ENCODE peak calls at places on chromosomes 13 and 19, in five cellular contexts. One of them, this sample, is unnamed.

GRCh38 chr13:47069133-47069532 is 172.3 kb upstream of the HTR2A start:
- DNase-seq in CD14-positive monocyte: no peak
- DNase-seq in AG09319: no peak
- DNase-seq in RWPE1: no peak
- DNase-seq in PC-3: no peak
- DNase-seq in this sample: no peak

GRCh38 chr13:53788286-53788685 is 759.7 kb downstream of the OLFM4 start:
- DNase-seq in CD14-positive monocyte: no peak
- DNase-seq in AG09319: no peak
- DNase-seq in RWPE1: no peak
- DNase-seq in PC-3: no peak
- DNase-seq in this sample: no peak

GRCh38 chr19:17496337-17496997 is 15.0 kb upstream of the PGLS start:
- DNase-seq in CD14-positive monocyte: peak; percentile 80
- DNase-seq in AG09319: no peak
- DNase-seq in RWPE1: peak; percentile 66
- DNase-seq in PC-3: peak; percentile 84
- DNase-seq in this sample: peak; percentile 67

GRCh38 chr19:32662186-32662585 is 12.8 kb downstream of the ANKRD27 start:
- DNase-seq in CD14-positive monocyte: peak; percentile 58
- DNase-seq in AG09319: no peak
- DNase-seq in RWPE1: no peak
- DNase-seq in PC-3: no peak
- DNase-seq in this sample: no peak

GRCh38 chr13:49652691-49653305 is 24.5 kb downstream of the ARL11 start:
- DNase-seq in CD14-positive monocyte: no peak
- DNase-seq in AG09319: no peak
- DNase-seq in RWPE1: peak; percentile 55
- DNase-seq in PC-3: peak; percentile 63
- DNase-seq in this sample: no peak

GRCh38 chr19:30968841-30969399 is 380.3 kb downstream of the TSHZ3 start:
- DNase-seq in CD14-positive monocyte: no peak
- DNase-seq in AG09319: no peak
- DNase-seq in RWPE1: no peak
- DNase-seq in PC-3: no peak
- DNase-seq in this sample: no peak

GRCh38 chr13:36549771-36550170 is 117.5 kb downstream of the CCNA1 start:
- DNase-seq in CD14-positive monocyte: no peak
- DNase-seq in AG09319: no peak
- DNase-seq in RWPE1: no peak
- DNase-seq in PC-3: no peak
- DNase-seq in this sample: no peak

GRCh38 chr19:47229674-47230121 is 1.3 kb downstream of the BBC3 start:
- DNase-seq in CD14-positive monocyte: no peak
- DNase-seq in AG09319: no peak
- DNase-seq in RWPE1: no peak
- DNase-seq in PC-3: peak; percentile 22
- DNase-seq in this sample: no peak

GRCh38 chr13:49046002-49046401 is 70.3 kb downstream of the FNDC3A start:
- DNase-seq in CD14-positive monocyte: no peak
- DNase-seq in AG09319: peak; percentile 52
- DNase-seq in RWPE1: no peak
- DNase-seq in PC-3: no peak
- DNase-seq in this sample: no peak

GRCh38 chr19:6801397-6802086 is 29.0 kb downstream of the VAV1 start:
- DNase-seq in CD14-positive monocyte: peak; percentile 93
- DNase-seq in AG09319: no peak
- DNase-seq in RWPE1: peak; percentile 20
- DNase-seq in PC-3: peak; percentile 72
- DNase-seq in this sample: no peak

GRCh38 chr13:98293103-98293502 is 116.0 kb upstream of the RNF113B start:
- DNase-seq in CD14-positive monocyte: no peak
- DNase-seq in AG09319: no peak
- DNase-seq in RWPE1: no peak
- DNase-seq in PC-3: peak; percentile 9
- DNase-seq in this sample: no peak

GRCh38 chr13:95168191-95168590 is 133.1 kb downstream of the ABCC4 start:
- DNase-seq in CD14-positive monocyte: no peak
- DNase-seq in AG09319: no peak
- DNase-seq in RWPE1: no peak
- DNase-seq in PC-3: no peak
- DNase-seq in this sample: no peak

GRCh38 chr13:43077906-43078305 is 54.5 kb downstream of the DNAJC15 start:
- DNase-seq in CD14-positive monocyte: no peak
- DNase-seq in AG09319: no peak
- DNase-seq in RWPE1: no peak
- DNase-seq in PC-3: no peak
- DNase-seq in this sample: no peak

GRCh38 chr19:43839139-43839538 is 12.0 kb downstream of the ZNF283 start:
- DNase-seq in CD14-positive monocyte: no peak
- DNase-seq in AG09319: no peak
- DNase-seq in RWPE1: no peak
- DNase-seq in PC-3: no peak
- DNase-seq in this sample: no peak

GRCh38 chr13:30776661-30777060 is 41.3 kb downstream of the ALOX5AP start:
- DNase-seq in CD14-positive monocyte: no peak
- DNase-seq in AG09319: no peak
- DNase-seq in RWPE1: no peak
- DNase-seq in PC-3: no peak
- DNase-seq in this sample: no peak

GRCh38 chr13:32790731-32791130 is 204.5 kb downstream of the PDS5B start:
- DNase-seq in CD14-positive monocyte: no peak
- DNase-seq in AG09319: no peak
- DNase-seq in RWPE1: no peak
- DNase-seq in PC-3: peak; percentile 7
- DNase-seq in this sample: no peak

GRCh38 chr13:26475176-26476110 is 82.0 kb upstream of the WASF3 start:
- DNase-seq in CD14-positive monocyte: no peak
- DNase-seq in AG09319: no peak
- DNase-seq in RWPE1: no peak
- DNase-seq in PC-3: no peak
- DNase-seq in this sample: no peak

GRCh38 chr19:6728346-6728745 is 7.9 kb upstream of the C3 start:
- DNase-seq in CD14-positive monocyte: peak; percentile 76
- DNase-seq in AG09319: no peak
- DNase-seq in RWPE1: no peak
- DNase-seq in PC-3: no peak
- DNase-seq in this sample: no peak

GRCh38 chr19:30225615-30226463 is 146.3 kb upstream of the ZNF536 start:
- DNase-seq in CD14-positive monocyte: no peak
- DNase-seq in AG09319: no peak
- DNase-seq in RWPE1: no peak
- DNase-seq in PC-3: no peak
- DNase-seq in this sample: no peak

GRCh38 chr13:112053167-112053743 is 13.7 kb upstream of the SOX1 start:
- DNase-seq in CD14-positive monocyte: no peak
- DNase-seq in AG09319: no peak
- DNase-seq in RWPE1: no peak
- DNase-seq in PC-3: no peak
- DNase-seq in this sample: no peak

GRCh38 chr13:105410602-105411001 is 1124.9 kb downstream of the EFNB2 start:
- DNase-seq in CD14-positive monocyte: no peak
- DNase-seq in AG09319: no peak
- DNase-seq in RWPE1: no peak
- DNase-seq in PC-3: peak; percentile 33
- DNase-seq in this sample: peak; percentile 31

GRCh38 chr19:10565028-10565566 is 713 bp downstream of the KRI1 start:
- DNase-seq in CD14-positive monocyte: no peak
- DNase-seq in AG09319: no peak
- DNase-seq in RWPE1: peak; percentile 66
- DNase-seq in PC-3: peak; percentile 35
- DNase-seq in this sample: no peak

GRCh38 chr13:31385534-31385933 is 185.8 kb downstream of the B3GLCT start:
- DNase-seq in CD14-positive monocyte: no peak
- DNase-seq in AG09319: no peak
- DNase-seq in RWPE1: no peak
- DNase-seq in PC-3: peak; percentile 16
- DNase-seq in this sample: no peak

DNA sequence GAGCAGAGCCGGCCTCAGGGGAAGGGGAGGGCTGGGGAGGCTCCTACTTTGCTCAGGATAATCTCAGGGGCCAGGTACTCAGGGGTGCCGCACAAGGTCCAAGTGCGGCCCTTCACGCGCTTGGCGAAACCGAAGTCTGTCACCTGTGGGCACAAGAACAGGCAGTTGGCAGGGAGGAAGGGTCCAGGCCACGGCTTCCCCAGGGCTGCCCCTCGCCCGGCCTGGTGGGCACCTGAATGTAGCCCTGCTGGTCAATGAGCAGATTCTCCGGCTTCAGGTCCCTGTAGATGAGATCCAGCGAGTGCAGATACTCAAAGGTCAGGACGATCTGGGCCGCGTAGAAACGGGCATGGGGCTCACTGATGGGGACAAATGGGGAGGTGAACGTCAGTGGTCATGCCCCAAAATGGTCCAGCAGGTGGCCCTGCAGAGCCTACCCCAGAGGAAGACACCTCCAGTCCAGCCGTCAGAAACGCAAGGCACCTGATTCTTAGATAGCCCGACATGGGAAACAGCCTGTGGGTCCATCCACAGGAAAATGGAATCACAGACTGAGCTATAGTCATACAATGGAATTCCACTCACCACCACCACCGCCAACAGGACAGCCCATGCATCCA is 7.1 kb upstream of the SAMD1 start:
- DNase-seq in CD14-positive monocyte: no peak
- DNase-seq in AG09319: no peak
- DNase-seq in RWPE1: no peak
- DNase-seq in PC-3: no peak
- DNase-seq in this sample: no peak
- TF ChIP-seq CTCF in CD14-positive monocyte: peak; percentile 29
- TF ChIP-seq CTCF in AG09319: no peak
- TF ChIP-seq CTCF in RWPE1: peak; percentile 7
- TF ChIP-seq CTCF in PC-3: peak; percentile 43
- TF ChIP-seq CTCF in this sample: no peak

DNA sequence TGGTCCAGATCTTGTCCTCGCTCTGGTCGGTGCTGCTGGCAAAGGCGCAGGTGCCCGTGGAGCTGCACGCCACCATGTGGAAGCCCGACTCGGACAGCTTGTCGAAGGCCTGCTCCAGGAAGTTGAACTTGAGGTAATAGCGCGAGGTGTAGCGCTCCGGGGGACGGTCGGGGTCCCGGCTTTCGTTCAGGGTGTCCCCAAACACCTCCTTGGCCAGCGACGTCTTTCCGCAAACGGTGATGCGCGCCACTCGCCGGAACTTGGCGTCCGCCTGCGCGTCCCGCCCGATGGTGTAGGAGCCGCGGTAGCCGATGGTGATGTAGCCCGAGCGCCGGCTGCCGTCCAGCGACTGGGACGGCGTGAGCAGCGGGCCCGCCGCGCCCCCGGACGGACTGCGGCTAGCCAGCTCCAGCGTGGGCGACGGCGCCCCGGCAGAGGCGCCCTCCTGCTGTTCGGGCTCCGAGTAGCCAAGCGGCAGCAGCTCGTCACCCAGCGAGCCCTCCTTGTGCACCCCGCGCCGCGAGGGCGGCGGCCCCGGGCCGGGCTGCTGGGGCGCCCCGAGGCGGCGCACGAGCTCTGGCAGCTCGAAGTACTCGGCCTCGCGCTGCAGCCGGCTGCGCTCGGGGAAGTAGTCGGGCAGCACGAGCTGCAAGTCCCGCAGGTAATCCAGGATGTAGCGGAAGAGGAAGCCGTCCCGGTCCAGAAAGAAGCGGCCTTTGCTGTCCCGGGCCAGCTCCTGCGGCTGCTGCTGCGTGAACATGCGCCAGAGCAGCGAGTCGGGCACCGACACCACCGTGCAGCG is 801 bp downstream of the KCTD12 start:
- DNase-seq in CD14-positive monocyte: peak; percentile 77
- DNase-seq in AG09319: no peak
- DNase-seq in RWPE1: peak; percentile 41
- DNase-seq in PC-3: peak; percentile 51
- DNase-seq in this sample: peak; percentile 59
- TF ChIP-seq CTCF in CD14-positive monocyte: no peak
- TF ChIP-seq CTCF in AG09319: peak; percentile 59
- TF ChIP-seq CTCF in RWPE1: peak; percentile 70
- TF ChIP-seq CTCF in PC-3: peak; percentile 46
- TF ChIP-seq CTCF in this sample: peak; percentile 20

GRCh38 chr19:5271145-5271544 is 69.5 kb downstream of the PTPRS start:
- DNase-seq in CD14-positive monocyte: no peak
- DNase-seq in AG09319: no peak
- DNase-seq in RWPE1: no peak
- DNase-seq in PC-3: peak; percentile 37
- DNase-seq in this sample: no peak
- TF ChIP-seq CTCF in CD14-positive monocyte: no peak
- TF ChIP-seq CTCF in AG09319: no peak
- TF ChIP-seq CTCF in RWPE1: no peak
- TF ChIP-seq CTCF in PC-3: peak; percentile 41
- TF ChIP-seq CTCF in this sample: no peak

GRCh38 chr13:110813646-110814624 is 100.4 kb downstream of the ING1 start:
- DNase-seq in CD14-positive monocyte: no peak
- DNase-seq in AG09319: no peak
- DNase-seq in RWPE1: no peak
- DNase-seq in PC-3: no peak
- DNase-seq in this sample: no peak
- TF ChIP-seq CTCF in CD14-positive monocyte: no peak
- TF ChIP-seq CTCF in AG09319: no peak
- TF ChIP-seq CTCF in RWPE1: no peak
- TF ChIP-seq CTCF in PC-3: peak; percentile 25
- TF ChIP-seq CTCF in this sample: no peak

DNA sequence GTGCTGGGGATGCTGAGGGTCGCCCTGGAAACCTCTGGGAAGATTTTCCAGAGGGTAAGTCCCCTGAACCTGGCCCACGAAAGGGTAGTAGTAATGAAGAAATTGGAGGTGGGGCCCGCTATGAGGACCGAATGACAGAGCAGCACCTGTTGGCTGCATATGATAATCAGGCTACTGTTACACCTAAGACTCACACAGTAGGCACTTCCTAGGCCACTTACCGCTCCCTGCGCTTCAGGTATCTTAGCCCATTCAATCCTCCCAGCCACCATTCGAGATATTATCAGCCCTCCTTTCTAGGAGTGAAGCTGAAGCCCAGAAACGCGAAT is 4.3 kb upstream of the LRFN3 start:
- DNase-seq in CD14-positive monocyte: no peak
- DNase-seq in AG09319: no peak
- DNase-seq in RWPE1: no peak
- DNase-seq in PC-3: no peak
- DNase-seq in this sample: no peak
- TF ChIP-seq CTCF in CD14-positive monocyte: peak; percentile 58
- TF ChIP-seq CTCF in AG09319: no peak
- TF ChIP-seq CTCF in RWPE1: peak; percentile 57
- TF ChIP-seq CTCF in PC-3: no peak
- TF ChIP-seq CTCF in this sample: no peak

DNA sequence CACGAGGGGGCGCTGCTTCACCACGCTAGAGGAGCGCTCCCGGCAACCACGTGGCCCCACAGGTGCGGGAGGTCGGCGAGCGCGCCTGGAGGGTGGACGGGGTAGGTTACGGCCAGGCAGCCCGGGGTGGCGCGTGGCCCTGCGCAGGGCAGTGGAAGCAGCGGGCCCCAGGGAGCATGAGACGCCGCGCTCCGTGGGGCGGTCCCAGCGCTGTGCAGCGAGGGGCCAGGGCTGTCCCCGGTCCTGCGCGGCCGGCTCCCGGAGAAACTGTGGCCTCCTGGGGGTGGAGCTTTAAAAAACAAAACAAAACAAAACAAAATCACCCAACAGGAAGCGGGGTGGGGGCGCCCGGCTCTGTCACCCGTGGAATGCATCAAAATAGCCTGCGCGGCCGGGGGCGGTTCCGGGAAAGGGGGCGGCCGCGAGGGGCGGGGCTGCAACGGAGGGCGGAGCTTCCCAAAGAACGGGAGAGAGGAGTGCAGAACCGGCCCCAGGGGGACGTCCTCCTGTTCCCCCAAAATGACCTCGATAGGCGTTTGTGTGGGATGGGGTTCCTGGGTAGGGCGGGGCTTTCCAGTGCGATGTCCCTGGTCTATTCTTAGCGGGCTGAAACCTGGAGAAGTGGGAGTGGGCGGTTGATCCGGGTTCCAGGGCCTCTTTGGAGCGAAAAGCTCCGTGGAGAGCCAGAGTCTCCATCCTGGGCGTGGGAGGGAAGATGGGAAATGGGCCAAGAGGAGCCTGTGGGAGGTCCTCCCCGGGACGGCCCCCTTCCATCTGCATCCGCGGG is 27.3 kb downstream of the NUMBL start:
- DNase-seq in CD14-positive monocyte: peak; percentile 75
- DNase-seq in AG09319: peak; percentile 79
- DNase-seq in RWPE1: peak; percentile 77
- DNase-seq in PC-3: peak; percentile 82
- DNase-seq in this sample: peak; percentile 90
- TF ChIP-seq CTCF in CD14-positive monocyte: peak; percentile 97
- TF ChIP-seq CTCF in AG09319: no peak
- TF ChIP-seq CTCF in RWPE1: peak; percentile 96
- TF ChIP-seq CTCF in PC-3: peak; percentile 84
- TF ChIP-seq CTCF in this sample: peak; percentile 99